ENCODE peak calls at places on chromosomes 16 and 17, in four cellular contexts. One of them, this sample, is unnamed.

GRCh38 chr16:11117576-11118211 is 138.3 kb downstream of the SOCS1 start:
- DNase-seq in HuH-7: no peak
- DNase-seq in DND-41: no peak
- DNase-seq in activated naive CD8-positive, alpha-beta T cell treated with anti-CD3 and anti-CD28 coated beads for 36 hours: no peak
- DNase-seq in this sample: no peak

GRCh38 chr16:82758406-82758805 is 131.6 kb downstream of the CDH13 start:
- DNase-seq in HuH-7: no peak
- DNase-seq in DND-41: no peak
- DNase-seq in activated naive CD8-positive, alpha-beta T cell treated with anti-CD3 and anti-CD28 coated beads for 36 hours: no peak
- DNase-seq in this sample: no peak

GRCh38 chr16:711548-712320 is 3.2 kb upstream of the METRN start:
- DNase-seq in HuH-7: peak
- DNase-seq in DND-41: peak
- DNase-seq in activated naive CD8-positive, alpha-beta T cell treated with anti-CD3 and anti-CD28 coated beads for 36 hours: peak
- DNase-seq in this sample: no peak

GRCh38 chr17:8868529-8868951 is 1.1 kb upstream of the PIK3R6 start:
- DNase-seq in HuH-7: no peak
- DNase-seq in DND-41: no peak
- DNase-seq in activated naive CD8-positive, alpha-beta T cell treated with anti-CD3 and anti-CD28 coated beads for 36 hours: no peak
- DNase-seq in this sample: no peak

GRCh38 chr17:67546578-67547527 is 169.8 kb downstream of the PITPNC1 start:
- DNase-seq in HuH-7: no peak
- DNase-seq in DND-41: no peak
- DNase-seq in activated naive CD8-positive, alpha-beta T cell treated with anti-CD3 and anti-CD28 coated beads for 36 hours: no peak
- DNase-seq in this sample: no peak

GRCh38 chr16:12323007-12323699 is 346.6 kb downstream of the SNX29 start:
- DNase-seq in HuH-7: no peak
- DNase-seq in DND-41: peak
- DNase-seq in activated naive CD8-positive, alpha-beta T cell treated with anti-CD3 and anti-CD28 coated beads for 36 hours: peak
- DNase-seq in this sample: no peak

GRCh38 chr17:17551361-17551760 is 40.1 kb downstream of the PEMT start:
- DNase-seq in HuH-7: no peak
- DNase-seq in DND-41: no peak
- DNase-seq in activated naive CD8-positive, alpha-beta T cell treated with anti-CD3 and anti-CD28 coated beads for 36 hours: no peak
- DNase-seq in this sample: no peak

GRCh38 chr17:28474035-28474640 is 694 bp downstream of the SLC13A2 start:
- DNase-seq in HuH-7: no peak
- DNase-seq in DND-41: no peak
- DNase-seq in activated naive CD8-positive, alpha-beta T cell treated with anti-CD3 and anti-CD28 coated beads for 36 hours: no peak
- DNase-seq in this sample: no peak

GRCh38 chr17:62847426-62847825 is 39.3 kb upstream of the MARCHF10 start:
- DNase-seq in HuH-7: no peak
- DNase-seq in DND-41: no peak
- DNase-seq in activated naive CD8-positive, alpha-beta T cell treated with anti-CD3 and anti-CD28 coated beads for 36 hours: no peak
- DNase-seq in this sample: no peak

GRCh38 chr17:79902146-79902791 is 63.0 kb upstream of the CBX4 start:
- DNase-seq in HuH-7: no peak
- DNase-seq in DND-41: no peak
- DNase-seq in activated naive CD8-positive, alpha-beta T cell treated with anti-CD3 and anti-CD28 coated beads for 36 hours: no peak
- DNase-seq in this sample: no peak

GRCh38 chr16:12801511-12802042 is 2.1 kb downstream of the CPPED1 start:
- DNase-seq in HuH-7: no peak
- DNase-seq in DND-41: no peak
- DNase-seq in activated naive CD8-positive, alpha-beta T cell treated with anti-CD3 and anti-CD28 coated beads for 36 hours: peak
- DNase-seq in this sample: peak

GRCh38 chr17:2690165-2691068 is 21.1 kb downstream of the CLUH start:
- DNase-seq in HuH-7: no peak
- DNase-seq in DND-41: no peak
- DNase-seq in activated naive CD8-positive, alpha-beta T cell treated with anti-CD3 and anti-CD28 coated beads for 36 hours: no peak
- DNase-seq in this sample: no peak

GRCh38 chr16:29126057-29126494 is 141.2 kb downstream of the LAT start:
- DNase-seq in HuH-7: no peak
- DNase-seq in DND-41: no peak
- DNase-seq in activated naive CD8-positive, alpha-beta T cell treated with anti-CD3 and anti-CD28 coated beads for 36 hours: no peak
- DNase-seq in this sample: no peak

GRCh38 chr17:49881054-49881402 is 33.2 kb upstream of the TAC4 start:
- DNase-seq in HuH-7: no peak
- DNase-seq in DND-41: no peak
- DNase-seq in activated naive CD8-positive, alpha-beta T cell treated with anti-CD3 and anti-CD28 coated beads for 36 hours: no peak
- DNase-seq in this sample: no peak

GRCh38 chr16:24508614-24509013 is 30.8 kb upstream of the RBBP6 start:
- DNase-seq in HuH-7: no peak
- DNase-seq in DND-41: no peak
- DNase-seq in activated naive CD8-positive, alpha-beta T cell treated with anti-CD3 and anti-CD28 coated beads for 36 hours: no peak
- DNase-seq in this sample: no peak

GRCh38 chr17:57174591-57174990 is 81.7 kb upstream of the MSI2 start:
- DNase-seq in HuH-7: no peak
- DNase-seq in DND-41: no peak
- DNase-seq in activated naive CD8-positive, alpha-beta T cell treated with anti-CD3 and anti-CD28 coated beads for 36 hours: no peak
- DNase-seq in this sample: no peak

GRCh38 chr16:56289412-56289811 is 98.1 kb downstream of the GNAO1 start:
- DNase-seq in HuH-7: no peak
- DNase-seq in DND-41: no peak
- DNase-seq in activated naive CD8-positive, alpha-beta T cell treated with anti-CD3 and anti-CD28 coated beads for 36 hours: no peak
- DNase-seq in this sample: no peak

GRCh38 chr17:50258647-50259483 is 15.4 kb upstream of the TMEM92 start:
- DNase-seq in HuH-7: peak
- DNase-seq in DND-41: no peak
- DNase-seq in activated naive CD8-positive, alpha-beta T cell treated with anti-CD3 and anti-CD28 coated beads for 36 hours: no peak
- DNase-seq in this sample: no peak